ENCODE peak calls at places on chromosome 4, in five cellular contexts. P is lung; W is mesenchymal stem cell; L is EH; O is activated naive CD8-positive, alpha-beta T cell treated with anti-CD3 and anti-CD28 coated beads, Interleukin-2, amount 50 U/mL, for 24 hours. C is an unnamed sample.

GRCh38 chr4:140243345-140243753 is 89.4 kb upstream of the MAML3 start:
- DNase-seq in W (no peak), L (no peak), P (no peak), O (peak; percentile 20), C (no peak)

GRCh38 chr4:151541438-151542071 is 132.6 kb downstream of the FHIP1A start:
- DNase-seq in P (no peak), W (peak; percentile 84), L (peak; percentile 87), O (no peak), C (no peak)

GRCh38 chr4:152535236-152535902 is 523 bp downstream of the FBXW7 start:
- DNase-seq in P (no peak), W (peak; percentile 10), O (peak; percentile 45), L (no peak), C (no peak)

GRCh38 chr4:76035146-76035545 is 724 bp downstream of the CXCL11 start:
- DNase-seq in P (no peak), W (no peak), O (no peak), L (no peak), C (no peak)

GRCh38 chr4:94976371-94977011 is 218.7 kb downstream of the BMPR1B start:
- DNase-seq in O (no peak), W (peak; percentile 22), P (no peak), L (no peak), C (no peak)

GRCh38 chr4:7365472-7366179 is 69.1 kb downstream of the PSAPL1 start:
- DNase-seq in P (no peak), O (no peak), L (no peak), W (no peak), C (no peak)

GRCh38 chr4:38060829-38061431 is 100.7 kb downstream of the PTTG2 start:
- DNase-seq in L (peak; percentile 68), P (no peak), O (no peak), W (peak; percentile 81), C (no peak)

GRCh38 chr4:77699731-77700210 is 94.2 kb downstream of the CXCL13 start:
- DNase-seq in L (peak; percentile 93), W (peak; percentile 94), O (no peak), P (no peak), C (no peak)

GRCh38 chr4:166092797-166093196 is 219.8 kb downstream of the TLL1 start:
- DNase-seq in P (no peak), W (no peak), O (no peak), L (no peak), C (no peak)

GRCh38 chr4:188780686-188781085 is 641.4 kb downstream of the TRIML1 start:
- DNase-seq in P (no peak), O (no peak), L (no peak), W (peak; percentile 52), C (no peak)

GRCh38 chr4:104747635-104748034 is 252.9 kb upstream of the CXXC4 start:
- DNase-seq in L (no peak), O (no peak), P (no peak), W (peak; percentile 11), C (no peak)

GRCh38 chr4:16916719-16917337 is 18.4 kb upstream of the LDB2 start:
- DNase-seq in O (peak; percentile 81), L (peak; percentile 22), P (no peak), W (peak; percentile 42), C (peak; percentile 72)

GRCh38 chr4:150164956-150165355 is 86.7 kb downstream of the DCLK2 start:
- DNase-seq in L (no peak), O (no peak), P (no peak), W (no peak), C (no peak)

GRCh38 chr4:140703463-140703862 is 52.7 kb downstream of the TBC1D9 start:
- DNase-seq in W (no peak), O (no peak), L (peak; percentile 49), P (no peak), C (no peak)

GRCh38 chr4:108417923-108418322 is 202.5 kb upstream of the RPL34 start:
- DNase-seq in L (peak; percentile 7), O (no peak), P (no peak), W (peak; percentile 19), C (no peak)

GRCh38 chr4:15912961-15913630 is 25.4 kb downstream of the FGFBP1 start:
- DNase-seq in L (no peak), P (no peak), W (peak; percentile 22), O (no peak), C (no peak)

GRCh38 chr4:163738521-163738920 is 244.0 kb downstream of the TMA16 start:
- DNase-seq in O (no peak), L (no peak), W (no peak), P (no peak), C (no peak)

GRCh38 chr4:177064116-177064515 is 245.6 kb upstream of the NEIL3 start:
- DNase-seq in P (no peak), L (peak; percentile 53), O (no peak), W (no peak), C (no peak)

GRCh38 chr4:4334798-4335520 is 44.9 kb downstream of the ZBTB49 start:
- DNase-seq in O (peak; percentile 74), W (peak; percentile 58), P (peak; percentile 70), L (peak; percentile 61), C (peak; percentile 59)

GRCh38 chr4:7422098-7422897 is 12.4 kb downstream of the PSAPL1 start:
- DNase-seq in P (no peak), W (no peak), L (no peak), O (no peak), C (no peak)

GRCh38 chr4:78038704-78039103 is 18.4 kb upstream of the FRAS1 start:
- DNase-seq in L (no peak), P (no peak), O (no peak), W (no peak), C (no peak)

GRCh38 chr4:22500831-22501714 is 14.8 kb downstream of the ADGRA3 start:
- DNase-seq in P (no peak), L (peak; percentile 53), W (no peak), O (peak; percentile 29), C (no peak)

GRCh38 chr4:168028970-168029610 is 63.2 kb upstream of the ANXA10 start:
- DNase-seq in O (no peak), L (peak; percentile 59), P (no peak), W (no peak), C (no peak)

GRCh38 chr4:140163029-140163810 is 9.2 kb upstream of the MAML3 start:
- DNase-seq in P (no peak), L (peak; percentile 74), W (no peak), O (no peak), C (no peak)

GRCh38 chr4:42133006-42133405 is 19.4 kb downstream of the BEND4 start:
- DNase-seq in O (no peak), W (no peak), L (no peak), P (no peak), C (no peak)

GRCh38 chr4:113423631-113424030 is 337.9 kb downstream of the CAMK2D start:
- DNase-seq in P (no peak), O (no peak), W (peak; percentile 20), L (peak; percentile 77), C (no peak)

GRCh38 chr4:174461438-174462106 is 60.7 kb downstream of the HPGD start:
- DNase-seq in O (no peak), L (no peak), P (no peak), W (peak; percentile 55), C (no peak)

GRCh38 chr4:101198741-101199339 is 148.5 kb downstream of the PPP3CA start:
- DNase-seq in O (no peak), P (no peak), W (no peak), L (no peak), C (no peak)